ENCODE peak calls at places on chromosomes 11 and 22, in ten cellular contexts. C, O, H, X, E, T, N, Q, V and A are unnamed samples.

GRCh38 chr22:37089451-37089850 is 20.1 kb downstream of the TMPRSS6 start:
- DNase-seq in C (no peak), O (no peak), H (no peak), X (no peak), E (peak; percentile 13), T (no peak), N (no peak), Q (peak; percentile 20), V (no peak), A (no peak)

GRCh38 chr11:117226388-117227385 is 5.2 kb downstream of the PCSK7 start:
- DNase-seq in C (peak; percentile 81), O (peak; percentile 53), H (no peak), X (peak; percentile 85), E (peak; percentile 89), T (peak; percentile 83), N (peak; percentile 75), Q (peak; percentile 55), V (peak; percentile 82), A (peak; percentile 16)

GRCh38 chr11:60992842-60993409 is 21.4 kb downstream of the CD6 start:
- DNase-seq in C (no peak), O (peak; percentile 50), H (no peak), X (no peak), E (peak; percentile 57), T (no peak), N (no peak), Q (no peak), V (no peak), A (no peak)

GRCh38 chr11:32374261-32374711 is 61.1 kb downstream of the WT1 start:
- DNase-seq in C (peak; percentile 39), O (no peak), H (no peak), X (peak; percentile 47), E (peak; percentile 67), T (peak; percentile 37), N (peak; percentile 33), Q (no peak), V (peak; percentile 46), A (no peak)

GRCh38 chr11:57792060-57792541 is 30.5 kb downstream of the CTNND1 start:
- DNase-seq in C (no peak), O (peak; percentile 68), H (peak; percentile 81), X (no peak), E (peak; percentile 49), T (no peak), N (no peak), Q (peak; percentile 47), V (peak; percentile 42), A (peak; percentile 72)

GRCh38 chr11:120209750-120210650 is 832 bp upstream of the OAF start:
- DNase-seq in C (peak; percentile 46), O (no peak), H (no peak), X (no peak), E (no peak), T (no peak), N (no peak), Q (no peak), V (no peak), A (no peak)

GRCh38 chr11:126512741-126513715 is 157.5 kb downstream of the ST3GAL4 start:
- DNase-seq in C (no peak), O (no peak), H (no peak), X (no peak), E (no peak), T (no peak), N (no peak), Q (no peak), V (no peak), A (no peak)

GRCh38 chr11:11857769-11858168 is 16.0 kb downstream of the USP47 start:
- DNase-seq in C (no peak), O (no peak), H (no peak), X (no peak), E (no peak), T (no peak), N (no peak), Q (no peak), V (no peak), A (no peak)

GRCh38 chr22:44807915-44808690 is 55.7 kb downstream of the ARHGAP8 start:
- DNase-seq in C (no peak), O (no peak), H (no peak), X (peak; percentile 22), E (no peak), T (no peak), N (no peak), Q (no peak), V (no peak), A (no peak)

GRCh38 chr11:65219930-65220213 is 38.1 kb downstream of the CAPN1 start:
- DNase-seq in C (peak; percentile 83), O (no peak), H (no peak), X (no peak), E (no peak), T (peak; percentile 17), N (no peak), Q (no peak), V (peak; percentile 15), A (no peak)
- H3K9me3 ChIP-seq in C (no peaks in the 10 kb centered on the region), O (no peaks in the 10 kb centered on the region), H (no peaks in the 10 kb centered on the region), X (no peaks in the 10 kb centered on the region), E (no peaks in the 10 kb centered on the region), T (no peaks in the 10 kb centered on the region), N (no peaks in the 10 kb centered on the region), Q (no peaks in the 10 kb centered on the region), V (no peaks in the 10 kb centered on the region), A (no peaks in the 10 kb centered on the region)

GRCh38 chr22:49242480-49242879 is 585.2 kb downstream of the BRD1 start:
- DNase-seq in C (no peak), O (no peak), H (no peak), X (no peak), E (no peak), T (no peak), N (no peak), Q (peak; percentile 1), V (no peak), A (no peak)

GRCh38 chr22:49240016-49240380 is 587.7 kb downstream of the BRD1 start:
- DNase-seq in C (no peak), O (no peak), H (no peak), X (no peak), E (no peak), T (no peak), N (no peak), Q (no peak), V (no peak), A (no peak)

GRCh38 chr22:49239264-49240015 is 588.2 kb downstream of the BRD1 start:
- DNase-seq in C (no peak), O (no peak), H (no peak), X (no peak), E (no peak), T (no peak), N (no peak), Q (no peak), V (no peak), A (no peak)

GRCh38 chr22:49240472-49240871 is 587.2 kb downstream of the BRD1 start:
- DNase-seq in C (no peak), O (no peak), H (no peak), X (no peak), E (no peak), T (no peak), N (no peak), Q (no peak), V (no peak), A (no peak)

DNA sequence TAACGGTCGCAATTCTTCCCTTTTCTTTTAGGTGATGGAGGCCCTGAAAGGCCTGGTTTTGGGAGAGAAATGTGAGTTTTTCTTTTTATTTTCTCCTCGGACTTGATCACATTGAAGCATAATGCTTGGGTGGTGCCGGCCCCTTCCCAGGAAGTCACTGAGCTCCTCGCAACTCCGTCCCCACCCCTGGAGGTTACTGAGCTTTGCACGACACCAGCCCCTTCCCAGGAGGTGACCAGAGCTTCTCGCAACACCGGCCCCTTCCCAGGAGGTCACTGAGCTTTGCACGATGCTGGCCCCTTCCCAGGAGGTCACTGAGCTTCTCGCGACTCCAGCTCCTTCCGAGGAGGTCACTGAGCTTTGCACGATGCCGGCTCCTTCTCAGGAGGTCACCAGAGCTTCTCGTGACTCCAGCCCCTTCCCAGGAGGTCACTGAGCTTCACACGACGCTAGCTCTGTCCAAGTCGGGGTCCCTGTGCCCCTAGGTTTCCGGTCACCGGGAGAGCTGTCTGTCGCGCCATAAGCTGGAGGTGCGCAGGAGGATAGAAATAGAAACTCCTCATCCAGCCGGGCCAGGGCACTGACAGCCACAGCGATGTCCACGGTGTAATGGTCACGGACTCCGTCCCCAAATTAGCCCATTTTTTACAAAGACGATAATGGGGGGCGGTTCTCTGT is 586.4 kb downstream of the BRD1 start:
- DNase-seq in C (no peak), O (no peak), H (no peak), X (no peak), E (no peak), T (no peak), N (no peak), Q (no peak), V (no peak), A (no peak)
- H3K9me3 ChIP-seq in C (no peaks in the 10 kb centered on the region), O (peaks cover 10% of the 10 kb centered on the region), H (no peaks in the 10 kb centered on the region), X (no peaks in the 10 kb centered on the region), E (no peaks in the 10 kb centered on the region), T (no peaks in the 10 kb centered on the region), N (no peaks in the 10 kb centered on the region), Q (no peaks in the 10 kb centered on the region), V (no peaks in the 10 kb centered on the region), A (no peaks in the 10 kb centered on the region)

GRCh38 chr11:68809506-68809905 is 32.2 kb downstream of the CPT1A start:
- DNase-seq in C (no peak), O (no peak), H (no peak), X (no peak), E (no peak), T (no peak), N (no peak), Q (no peak), V (no peak), A (no peak)

GRCh38 chr11:68810164-68810563 is 31.6 kb downstream of the CPT1A start:
- DNase-seq in C (no peak), O (peak; percentile 54), H (no peak), X (no peak), E (no peak), T (no peak), N (no peak), Q (peak; percentile 78), V (no peak), A (no peak)

GRCh38 chr11:68813778-68814177 is 27.9 kb downstream of the CPT1A start:
- DNase-seq in C (no peak), O (no peak), H (no peak), X (no peak), E (no peak), T (no peak), N (no peak), Q (no peak), V (no peak), A (no peak)

GRCh38 chr11:68808787-68809186 is 32.9 kb downstream of the CPT1A start:
- DNase-seq in C (no peak), O (no peak), H (no peak), X (no peak), E (no peak), T (no peak), N (no peak), Q (no peak), V (no peak), A (no peak)

GRCh38 chr11:68812526-68812925 is 29.2 kb downstream of the CPT1A start:
- DNase-seq in C (peak; percentile 70), O (no peak), H (no peak), X (no peak), E (no peak), T (no peak), N (no peak), Q (no peak), V (no peak), A (no peak)
- H3K9me3 ChIP-seq in C (no peaks in the 10 kb centered on the region), O (no peaks in the 10 kb centered on the region), H (no peaks in the 10 kb centered on the region), X (no peaks in the 10 kb centered on the region), E (no peaks in the 10 kb centered on the region), T (no peaks in the 10 kb centered on the region), N (no peaks in the 10 kb centered on the region), Q (no peaks in the 10 kb centered on the region), V (no peaks in the 10 kb centered on the region), A (no peaks in the 10 kb centered on the region)

DNA sequence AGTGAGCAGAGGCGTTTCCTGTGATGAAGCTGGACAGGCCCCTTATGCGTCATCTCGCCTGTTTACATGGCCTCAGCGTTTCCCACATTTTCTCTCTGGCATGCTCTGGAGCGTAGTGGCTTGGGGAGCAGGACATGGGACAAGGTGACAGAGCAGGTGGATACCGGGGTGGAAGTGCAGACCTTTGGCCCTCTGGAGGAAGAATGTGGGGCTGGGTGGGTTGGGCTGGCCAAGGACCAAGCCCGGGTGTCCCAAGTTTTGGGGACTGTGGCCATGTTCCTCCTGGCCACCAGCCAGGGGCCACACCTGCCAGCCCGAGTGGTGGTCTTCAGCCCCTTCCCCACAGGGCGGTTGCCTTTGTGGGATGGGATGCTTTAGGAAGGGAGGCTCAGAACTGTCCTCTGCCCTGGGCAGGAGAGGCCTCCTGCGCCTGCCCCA is 446.6 kb downstream of the TBC1D22A start:
- DNase-seq in C (no peak), O (peak; percentile 18), H (no peak), X (no peak), E (peak; percentile 10), T (no peak), N (no peak), Q (no peak), V (peak; percentile 34), A (no peak)
- H3K9me3 ChIP-seq in C (no peaks in the 10 kb centered on the region), O (no peaks in the 10 kb centered on the region), H (no peaks in the 10 kb centered on the region), X (no peaks in the 10 kb centered on the region), E (no peaks in the 10 kb centered on the region), T (no peaks in the 10 kb centered on the region), N (peaks cover 2% of the 10 kb centered on the region), Q (no peaks in the 10 kb centered on the region), V (no peaks in the 10 kb centered on the region), A (no peaks in the 10 kb centered on the region)